ENCODE peak calls at places on chromosomes 5 and 9, in eight cellular contexts. R, P, V, F, L, D, Y and K are unnamed samples. For H3K27me3, the result is how much of the 10 kb centered on the place peaks cover.

GRCh38 chr9:128162215-128163026 is 2.4 kb downstream of the BBLN start:
- DNase-seq in R (peak), P (no peak), V (no peak), F (peak), L (no peak), D (no peak), Y (peak), K (no peak)

GRCh38 chr9:114202396-114202795 is 47.1 kb downstream of the COL27A1 start:
- DNase-seq in R (no peak), P (no peak), V (no peak), F (no peak), L (no peak), D (no peak), Y (no peak), K (no peak)

GRCh38 chr5:87322381-87322780 is 54.7 kb downstream of the RASA1 start:
- DNase-seq in R (no peak), P (no peak), V (no peak), F (no peak), L (no peak), D (no peak), Y (no peak), K (no peak)

GRCh38 chr9:122988919-122989614 is 44.4 kb upstream of the GPR21 start:
- DNase-seq in R (no peak), P (no peak), V (no peak), F (no peak), L (no peak), D (no peak), Y (no peak), K (no peak)

GRCh38 chr5:141843156-141843927 is 34.9 kb downstream of the PCDH1 start:
- DNase-seq in R (no peak), P (no peak), V (no peak), F (no peak), L (no peak), D (peak), Y (no peak), K (peak)

GRCh38 chr9:112556497-112557085 is 70.0 kb downstream of the KIAA1958 start:
- DNase-seq in R (no peak), P (peak), V (no peak), F (no peak), L (no peak), D (peak), Y (no peak), K (peak)

GRCh38 chr5:132771559-132771998 is 5.5 kb downstream of the SEPTIN8 start:
- DNase-seq in R (peak), P (peak), V (no peak), F (peak), L (no peak), D (peak), Y (peak), K (no peak)

GRCh38 chr9:87263291-87263690 is 234.4 kb upstream of the DAPK1 start:
- DNase-seq in R (no peak), P (no peak), V (no peak), F (no peak), L (peak), D (no peak), Y (no peak), K (no peak)

GRCh38 chr5:68646142-68646541 is 430.6 kb downstream of the PIK3R1 start:
- DNase-seq in R (no peak), P (no peak), V (no peak), F (no peak), L (no peak), D (no peak), Y (no peak), K (no peak)

GRCh38 chr5:53109041-53109435 is 519 bp downstream of the MOCS2 start:
- DNase-seq in R (no peak), P (no peak), V (no peak), F (no peak), L (no peak), D (no peak), Y (no peak), K (peak)

GRCh38 chr5:43042176-43042625 is 2.1 kb upstream of the ANXA2R start:
- DNase-seq in R (peak), P (peak), V (peak), F (peak), L (peak), D (peak), Y (peak), K (peak)

GRCh38 chr5:55036477-55036876 is 12.4 kb downstream of the GZMK start:
- DNase-seq in R (no peak), P (no peak), V (no peak), F (no peak), L (no peak), D (peak), Y (no peak), K (no peak)

GRCh38 chr9:124309665-124310064 is 51.9 kb downstream of the NEK6 start:
- DNase-seq in R (no peak), P (peak), V (no peak), F (peak), L (peak), D (peak), Y (no peak), K (peak)

GRCh38 chr9:124313940-124314339 is 56.2 kb downstream of the NEK6 start:
- DNase-seq in R (no peak), P (no peak), V (no peak), F (no peak), L (no peak), D (no peak), Y (no peak), K (no peak)

GRCh38 chr9:124315856-124316255 is 58.1 kb downstream of the NEK6 start:
- DNase-seq in R (no peak), P (no peak), V (no peak), F (no peak), L (no peak), D (no peak), Y (no peak), K (no peak)

GRCh38 chr9:124311283-124311682 is 53.5 kb downstream of the NEK6 start:
- DNase-seq in R (no peak), P (no peak), V (no peak), F (no peak), L (no peak), D (no peak), Y (no peak), K (no peak)

DNA sequence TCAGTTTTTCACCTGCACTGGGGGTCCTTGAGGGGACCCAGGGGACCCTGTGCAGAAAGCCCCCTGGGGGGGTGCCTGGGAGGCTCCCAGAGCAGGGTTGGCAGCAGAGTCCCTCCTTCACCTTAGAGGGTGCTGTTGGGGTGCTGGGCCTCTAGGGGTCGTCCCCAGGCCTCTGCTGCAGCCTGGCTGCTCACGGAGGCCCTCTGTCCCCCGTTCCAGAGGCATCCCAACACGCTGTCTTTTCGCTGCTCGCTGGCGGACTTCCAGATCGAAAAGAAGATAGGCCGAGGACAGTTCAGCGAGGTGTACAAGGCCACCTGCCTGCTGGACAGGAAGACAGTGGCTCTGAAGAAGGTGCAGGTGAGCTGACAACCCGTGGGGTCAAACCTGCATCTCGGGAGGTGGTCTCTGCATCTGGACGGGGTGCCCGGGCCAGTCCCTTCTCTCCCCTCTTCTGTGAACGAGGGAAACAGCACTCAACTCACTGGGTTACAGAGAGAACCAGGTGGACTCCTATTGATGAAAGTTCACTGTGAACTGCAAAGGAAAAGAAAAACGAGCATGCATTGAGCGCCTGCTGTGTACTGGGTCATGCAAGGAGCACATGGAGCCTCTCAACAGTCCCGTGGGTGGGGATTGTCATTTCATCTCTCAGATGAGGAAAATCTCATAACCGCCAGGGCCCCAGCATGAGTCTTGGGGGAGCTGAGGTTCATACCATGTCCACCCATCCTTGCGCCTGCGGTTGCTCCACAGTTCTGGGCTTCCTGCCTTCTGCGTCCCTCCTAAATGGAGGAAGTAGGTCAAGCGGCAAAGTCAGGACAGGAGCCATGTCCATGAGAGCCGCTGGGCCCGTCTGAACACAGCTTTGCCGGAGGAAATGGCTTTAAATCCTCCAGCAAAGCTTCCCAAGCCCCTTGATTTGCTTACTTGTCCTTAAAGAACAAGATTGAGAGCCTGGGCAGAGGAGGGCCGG is 54.8 kb downstream of the NEK6 start:
- DNase-seq in R (no peak), P (no peak), V (no peak), F (peak), L (no peak), D (no peak), Y (no peak), K (no peak)
- TF ChIP-seq CTCF in R (no peak), P (peak), V (peak), F (no peak), L (no peak), D (peak), Y (no peak), K (peak)

GRCh38 chr5:33928283-33928682 is 7.9 kb upstream of the RXFP3 start:
- DNase-seq in R (no peak), P (no peak), V (no peak), F (no peak), L (no peak), D (no peak), Y (no peak), K (no peak)
- H3K4me3 ChIP-seq in R (no peak), P (no peak), V (no peak), F (no peak), L (no peak), D (no peak), Y (no peak), K (no peak)

GRCh38 chr9:93949694-93950449 is 5.3 kb downstream of the BARX1 start:
- DNase-seq in R (no peak), P (no peak), V (no peak), F (no peak), L (peak), D (no peak), Y (no peak), K (no peak)

GRCh38 chr9:93950619-93951601 is 4.2 kb downstream of the BARX1 start:
- DNase-seq in R (no peak), P (no peak), V (no peak), F (no peak), L (no peak), D (no peak), Y (no peak), K (no peak)

GRCh38 chr9:93952119-93952783 is 2.9 kb downstream of the BARX1 start:
- DNase-seq in R (no peak), P (no peak), V (no peak), F (no peak), L (no peak), D (no peak), Y (no peak), K (no peak)

GRCh38 chr9:93952784-93953491 is 2.2 kb downstream of the BARX1 start:
- DNase-seq in R (no peak), P (no peak), V (no peak), F (no peak), L (no peak), D (no peak), Y (no peak), K (no peak)

DNA sequence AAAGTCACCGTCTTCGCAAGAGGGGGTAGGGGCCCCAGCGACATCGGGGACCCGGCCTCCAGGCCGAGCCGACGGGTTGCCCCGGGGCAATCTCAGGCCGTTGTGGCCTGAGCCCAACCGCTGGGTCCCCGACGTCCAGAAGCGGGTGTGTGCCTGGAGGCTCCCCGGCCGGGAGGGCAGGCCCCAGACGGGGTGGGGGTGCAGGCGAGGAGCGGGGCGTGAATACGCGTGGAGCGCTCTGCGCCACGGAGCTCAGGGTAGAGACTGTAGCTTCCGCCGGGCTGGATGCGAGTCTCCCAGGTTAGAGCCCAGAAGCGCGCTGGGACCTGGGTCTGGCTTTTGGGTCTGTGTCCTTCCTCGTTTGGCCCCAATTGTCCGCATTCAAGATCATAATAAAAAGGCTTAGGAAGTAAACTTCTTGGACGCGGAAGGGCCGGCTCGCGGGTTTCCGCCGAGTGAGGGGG is 3.5 kb downstream of the BARX1 start:
- DNase-seq in R (no peak), P (no peak), V (no peak), F (no peak), L (no peak), D (no peak), Y (no peak), K (no peak)
- H3K27me3 ChIP-seq in R (half or more), P (half or more), V (under half), F (under half), L (under half), D (half or more), Y (half or more), K (half or more)

GRCh38 chr5:14871573-14872069 is at the start of gene ANKH:
- DNase-seq in R (peak), P (peak), V (peak), F (peak), L (peak), D (peak), Y (peak), K (peak)
- TF ChIP-seq CTCF in R (peak), P (peak), V (peak), F (no peak), L (peak), D (peak), Y (no peak), K (peak)

GRCh38 chr9:110178281-110178680 is 29.7 kb downstream of the C9orf152 start:
- DNase-seq in R (no peak), P (no peak), V (no peak), F (no peak), L (no peak), D (no peak), Y (no peak), K (peak)

GRCh38 chr9:110183208-110184145 is 24.5 kb downstream of the C9orf152 start:
- DNase-seq in R (no peak), P (peak), V (peak), F (peak), L (peak), D (peak), Y (no peak), K (peak)

GRCh38 chr9:110180386-110180712 is 27.6 kb downstream of the C9orf152 start:
- DNase-seq in R (no peak), P (no peak), V (no peak), F (no peak), L (no peak), D (no peak), Y (no peak), K (no peak)

GRCh38 chr9:110180713-110181434 is 27.1 kb downstream of the C9orf152 start:
- DNase-seq in R (no peak), P (peak), V (no peak), F (peak), L (no peak), D (peak), Y (no peak), K (peak)

DNA sequence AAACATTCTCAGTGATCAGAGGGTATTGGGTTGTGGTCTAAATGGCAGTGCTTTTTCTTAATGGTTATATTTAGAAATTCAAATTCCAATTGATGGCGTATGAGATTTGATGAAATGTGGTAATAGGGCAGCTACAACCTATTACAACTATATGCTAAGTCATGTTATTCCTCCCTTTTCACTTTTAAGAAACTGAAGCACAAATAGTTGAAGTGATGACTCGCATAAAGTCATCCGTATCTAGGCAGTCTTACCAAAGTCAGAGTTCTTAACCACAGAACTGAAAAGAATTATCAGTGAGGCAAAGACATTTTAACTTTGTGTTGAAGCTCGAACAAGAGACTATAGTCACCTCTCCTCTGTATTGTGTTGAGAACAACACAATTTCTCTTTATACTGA is 28.2 kb downstream of the C9orf152 start:
- DNase-seq in R (no peak), P (peak), V (no peak), F (no peak), L (no peak), D (peak), Y (no peak), K (peak)
- H3K4me3 ChIP-seq in R (no peak), P (no peak), V (no peak), F (no peak), L (no peak), D (no peak), Y (no peak), K (no peak)

DNA sequence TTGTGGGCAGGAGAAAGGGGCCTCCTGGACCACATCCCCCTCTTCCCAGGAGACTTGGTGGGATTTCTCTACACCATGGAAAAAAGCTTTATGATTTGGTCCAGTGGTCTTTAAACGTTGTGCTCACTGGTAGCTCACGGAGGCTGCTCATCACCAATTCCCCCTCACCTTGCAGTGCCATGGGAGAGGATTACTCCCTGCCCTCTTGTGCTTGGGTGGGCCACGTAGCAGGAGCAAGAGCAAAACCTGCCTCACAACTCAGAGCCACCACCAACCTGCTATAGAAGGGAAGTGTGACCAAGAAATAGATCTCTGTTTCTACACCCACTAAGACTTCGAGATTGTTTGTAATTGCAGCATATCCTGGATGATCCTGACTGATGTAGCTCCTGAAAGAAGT is 42.2 kb upstream of the N4BP3 start:
- DNase-seq in R (no peak), P (no peak), V (no peak), F (no peak), L (no peak), D (no peak), Y (no peak), K (no peak)
- H3K27me3 ChIP-seq in R (half or more), P (under half), V (under half), F (under half), L (under half), D (under half), Y (half or more), K (under half)

GRCh38 chr9:4740623-4741364 is at the start of gene AK3:
- DNase-seq in R (peak), P (peak), V (peak), F (peak), L (peak), D (peak), Y (peak), K (peak)
- TF ChIP-seq CTCF in R (no peak), P (peak), V (peak), F (peak), L (no peak), D (peak), Y (peak), K (peak)